ENCODE peak calls at places on chromosome 5, in six cellular contexts. One of them, this sample, is unnamed.

GRCh38 chr5:73631500-73631899 is 5.5 kb downstream of the ARHGEF28 start:
- DNase-seq in endothelial cell: no peak
- DNase-seq in HFF-Myc: no peak
- DNase-seq in iPS-NIHi11: no peak
- DNase-seq in cardiac muscle cell: no peak
- DNase-seq in GM12878: no peak
- DNase-seq in this sample: no peak

GRCh38 chr5:37554938-37555337 is 175.8 kb downstream of the WDR70 start:
- DNase-seq in cardiac muscle cell: no peak
- DNase-seq in HFF-Myc: no peak
- DNase-seq in GM12878: no peak
- DNase-seq in endothelial cell: peak; percentile 15
- DNase-seq in iPS-NIHi11: peak; percentile 25
- DNase-seq in this sample: no peak

GRCh38 chr5:175383350-175383749 is 60.6 kb downstream of the DRD1 start:
- DNase-seq in endothelial cell: no peak
- DNase-seq in GM12878: no peak
- DNase-seq in cardiac muscle cell: no peak
- DNase-seq in iPS-NIHi11: no peak
- DNase-seq in HFF-Myc: no peak
- DNase-seq in this sample: no peak

GRCh38 chr5:132714456-132715307 is 22.7 kb downstream of the KIF3A start:
- DNase-seq in endothelial cell: no peak
- DNase-seq in iPS-NIHi11: no peak
- DNase-seq in GM12878: no peak
- DNase-seq in cardiac muscle cell: peak; percentile 17
- DNase-seq in HFF-Myc: no peak
- DNase-seq in this sample: no peak

GRCh38 chr5:854217-854616 is 3.4 kb upstream of the ZDHHC11 start:
- DNase-seq in cardiac muscle cell: no peak
- DNase-seq in iPS-NIHi11: no peak
- DNase-seq in HFF-Myc: no peak
- DNase-seq in endothelial cell: no peak
- DNase-seq in GM12878: no peak
- DNase-seq in this sample: no peak

GRCh38 chr5:179317411-179318192 is 27.7 kb downstream of the ADAMTS2 start:
- DNase-seq in iPS-NIHi11: no peak
- DNase-seq in cardiac muscle cell: no peak
- DNase-seq in HFF-Myc: no peak
- DNase-seq in GM12878: no peak
- DNase-seq in endothelial cell: no peak
- DNase-seq in this sample: no peak

GRCh38 chr5:157816682-157817268 is 42.2 kb downstream of the CLINT1 start:
- DNase-seq in cardiac muscle cell: peak; percentile 32
- DNase-seq in HFF-Myc: no peak
- DNase-seq in iPS-NIHi11: no peak
- DNase-seq in GM12878: no peak
- DNase-seq in endothelial cell: no peak
- DNase-seq in this sample: no peak

GRCh38 chr5:40378431-40379175 is 301.1 kb upstream of the PTGER4 start:
- DNase-seq in HFF-Myc: no peak
- DNase-seq in endothelial cell: no peak
- DNase-seq in cardiac muscle cell: no peak
- DNase-seq in iPS-NIHi11: no peak
- DNase-seq in GM12878: peak; percentile 62
- DNase-seq in this sample: peak; percentile 59

GRCh38 chr5:115842952-115843351 is 1.2 kb downstream of the AP3S1 start:
- DNase-seq in iPS-NIHi11: no peak
- DNase-seq in GM12878: no peak
- DNase-seq in HFF-Myc: no peak
- DNase-seq in cardiac muscle cell: no peak
- DNase-seq in endothelial cell: no peak
- DNase-seq in this sample: no peak

GRCh38 chr5:5141625-5142527 is 1.7 kb downstream of the ADAMTS16 start:
- DNase-seq in HFF-Myc: peak; percentile 42
- DNase-seq in cardiac muscle cell: peak; percentile 71
- DNase-seq in iPS-NIHi11: peak; percentile 25
- DNase-seq in endothelial cell: peak; percentile 52
- DNase-seq in GM12878: no peak
- DNase-seq in this sample: peak; percentile 18

GRCh38 chr5:137695651-137696428 is 40.0 kb downstream of the KLHL3 start:
- DNase-seq in iPS-NIHi11: peak; percentile 17
- DNase-seq in endothelial cell: peak; percentile 70
- DNase-seq in cardiac muscle cell: peak; percentile 8
- DNase-seq in GM12878: no peak
- DNase-seq in HFF-Myc: no peak
- DNase-seq in this sample: no peak

GRCh38 chr5:140795259-140795641 is 598 bp downstream of the PCDHA2 start:
- DNase-seq in GM12878: no peak
- DNase-seq in HFF-Myc: no peak
- DNase-seq in endothelial cell: peak; percentile 35
- DNase-seq in iPS-NIHi11: peak; percentile 41
- DNase-seq in cardiac muscle cell: no peak
- DNase-seq in this sample: no peak

GRCh38 chr5:135985946-135986345 is 31.2 kb upstream of the LECT2 start:
- DNase-seq in GM12878: no peak
- DNase-seq in iPS-NIHi11: no peak
- DNase-seq in cardiac muscle cell: no peak
- DNase-seq in endothelial cell: no peak
- DNase-seq in HFF-Myc: no peak
- DNase-seq in this sample: no peak

GRCh38 chr5:101626572-101626971 is 669.5 kb downstream of the SLCO4C1 start:
- DNase-seq in GM12878: no peak
- DNase-seq in endothelial cell: no peak
- DNase-seq in HFF-Myc: no peak
- DNase-seq in cardiac muscle cell: no peak
- DNase-seq in iPS-NIHi11: peak; percentile 23
- DNase-seq in this sample: no peak

GRCh38 chr5:88021141-88021540 is 247.5 kb downstream of the TMEM161B start:
- DNase-seq in GM12878: no peak
- DNase-seq in iPS-NIHi11: peak; percentile 7
- DNase-seq in HFF-Myc: no peak
- DNase-seq in cardiac muscle cell: no peak
- DNase-seq in endothelial cell: no peak
- DNase-seq in this sample: no peak

GRCh38 chr5:15510092-15510491 is 10.1 kb downstream of the FBXL7 start:
- DNase-seq in HFF-Myc: no peak
- DNase-seq in cardiac muscle cell: peak; percentile 52
- DNase-seq in iPS-NIHi11: no peak
- DNase-seq in GM12878: no peak
- DNase-seq in endothelial cell: no peak
- DNase-seq in this sample: no peak

GRCh38 chr5:140673187-140673976 is at the start of gene DND1:
- DNase-seq in cardiac muscle cell: no peak
- DNase-seq in iPS-NIHi11: peak; percentile 55
- DNase-seq in endothelial cell: no peak
- DNase-seq in GM12878: no peak
- DNase-seq in HFF-Myc: no peak
- DNase-seq in this sample: no peak

This sample was measured in GM12864.